ENCODE peak calls at places on chromosomes 1 and 21, in six cellular contexts. Y, J, Z, S, U and W are unnamed samples.

GRCh38 chr1:33378524-33378923 is 52.4 kb downstream of the PHC2 start:
- DNase-seq in Y (no peak), J (no peak), Z (no peak), S (no peak), U (no peak), W (no peak)

GRCh38 chr1:15261155-15262002 is 14.4 kb downstream of the FHAD1 start:
- DNase-seq in Y (no peak), J (no peak), Z (no peak), S (peak), U (no peak), W (peak)

GRCh38 chr1:8334106-8334851 is 16.4 kb downstream of the SLC45A1 start:
- DNase-seq in Y (no peak), J (no peak), Z (no peak), S (no peak), U (no peak), W (no peak)

GRCh38 chr1:222129041-222129440 is 387.2 kb upstream of the DUSP10 start:
- DNase-seq in Y (no peak), J (no peak), Z (no peak), S (no peak), U (no peak), W (no peak)

GRCh38 chr1:49297783-49298182 is 521.1 kb upstream of the BEND5 start:
- DNase-seq in Y (no peak), J (no peak), Z (peak), S (no peak), U (no peak), W (no peak)

GRCh38 chr1:91768786-91769697 is 116.9 kb downstream of the TGFBR3 start:
- DNase-seq in Y (peak), J (no peak), Z (no peak), S (no peak), U (no peak), W (no peak)

GRCh38 chr1:47411441-47411840 is 4.6 kb upstream of the FOXE3 start:
- DNase-seq in Y (peak), J (no peak), Z (no peak), S (no peak), U (no peak), W (no peak)

GRCh38 chr1:162663086-162663485 is 30.8 kb downstream of the DDR2 start:
- DNase-seq in Y (peak), J (no peak), Z (no peak), S (no peak), U (no peak), W (peak)

GRCh38 chr1:156935719-156936118 is 15.3 kb downstream of the LRRC71 start:
- DNase-seq in Y (no peak), J (no peak), Z (no peak), S (no peak), U (no peak), W (no peak)

GRCh38 chr1:41894778-41895483 is 23.8 kb downstream of the HIVEP3 start:
- DNase-seq in Y (no peak), J (no peak), Z (no peak), S (no peak), U (no peak), W (no peak)

GRCh38 chr21:30676737-30677136 is 34.1 kb downstream of the KRTAP20-3 start:
- DNase-seq in Y (no peak), J (peak), Z (no peak), S (no peak), U (no peak), W (no peak)

GRCh38 chr1:221315330-221315729 is 426.6 kb downstream of the DUSP10 start:
- DNase-seq in Y (peak), J (no peak), Z (no peak), S (no peak), U (no peak), W (peak)

GRCh38 chr1:164466429-164466828 is 92.6 kb upstream of the PBX1 start:
- DNase-seq in Y (no peak), J (no peak), Z (no peak), S (no peak), U (no peak), W (no peak)

GRCh38 chr1:65319754-65320153 is 10.4 kb downstream of the DNAJC6 start:
- DNase-seq in Y (no peak), J (no peak), Z (no peak), S (no peak), U (no peak), W (no peak)

GRCh38 chr1:163565171-163565570 is 243.4 kb downstream of the NUF2 start:
- DNase-seq in Y (no peak), J (peak), Z (no peak), S (no peak), U (no peak), W (no peak)

GRCh38 chr1:170967042-170967910 is 31.9 kb downstream of the MROH9 start:
- DNase-seq in Y (peak), J (peak), Z (no peak), S (no peak), U (peak), W (peak)

GRCh38 chr21:27423906-27424595 is 457.2 kb upstream of the ADAMTS5 start:
- DNase-seq in Y (peak), J (peak), Z (peak), S (no peak), U (no peak), W (peak)

GRCh38 chr21:40757366-40757765 is 89.6 kb downstream of the DSCAM start:
- DNase-seq in Y (no peak), J (no peak), Z (no peak), S (no peak), U (no peak), W (no peak)

GRCh38 chr1:158179301-158180041 is 1.2 kb upstream of the CD1D start:
- DNase-seq in Y (no peak), J (no peak), Z (no peak), S (no peak), U (no peak), W (peak)

GRCh38 chr1:46072975-46073374 is 59.5 kb downstream of the PIK3R3 start:
- DNase-seq in Y (no peak), J (no peak), Z (no peak), S (no peak), U (no peak), W (no peak)

DNA sequence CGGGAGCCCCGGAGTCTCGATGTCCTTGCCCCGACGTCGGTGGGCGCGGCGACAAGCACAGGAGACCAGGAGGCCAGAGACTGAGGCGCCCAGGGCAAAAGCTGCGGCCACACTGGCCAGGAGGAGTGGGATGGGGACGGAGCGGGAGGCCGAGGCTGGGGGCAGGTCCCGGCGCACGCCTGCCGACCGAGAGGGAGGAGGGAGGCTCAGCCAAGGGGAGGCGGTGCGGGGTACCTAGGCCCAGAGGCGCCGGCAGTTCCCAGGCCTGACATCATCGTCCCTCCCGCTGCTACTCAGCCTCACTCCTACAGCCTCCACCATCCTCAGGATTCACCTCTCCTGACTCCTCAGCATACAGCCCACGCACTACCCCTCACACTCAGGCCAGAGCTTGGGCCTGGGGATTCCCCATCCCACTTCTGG is 13.1 kb downstream of the SEMA6C start:
- DNase-seq in Y (peak), J (peak), Z (peak), S (peak), U (no peak), W (no peak)
- H2BK15ac ChIP-seq in Y (no peak), J (no peak), Z (no peak), S (no peak), U (no peak), W (no peak)

GRCh38 chr1:230636575-230637163 is 5.6 kb upstream of the COG2 start:
- DNase-seq in Y (no peak), J (no peak), Z (no peak), S (no peak), U (no peak), W (no peak)
- H3K23ac ChIP-seq in Y (no peak), J (no peak), Z (no peak), S (no peak), U (no peak), W (no peak)

GRCh38 chr1:151131832-151132675 is 14.4 kb downstream of the SEMA6C start:
- DNase-seq in Y (no peak), J (peak), Z (peak), S (peak), U (no peak), W (peak)
- H3K4me2 ChIP-seq in Y (no peak), J (peak), Z (peak), S (peak), U (peak), W (no peak)

DNA sequence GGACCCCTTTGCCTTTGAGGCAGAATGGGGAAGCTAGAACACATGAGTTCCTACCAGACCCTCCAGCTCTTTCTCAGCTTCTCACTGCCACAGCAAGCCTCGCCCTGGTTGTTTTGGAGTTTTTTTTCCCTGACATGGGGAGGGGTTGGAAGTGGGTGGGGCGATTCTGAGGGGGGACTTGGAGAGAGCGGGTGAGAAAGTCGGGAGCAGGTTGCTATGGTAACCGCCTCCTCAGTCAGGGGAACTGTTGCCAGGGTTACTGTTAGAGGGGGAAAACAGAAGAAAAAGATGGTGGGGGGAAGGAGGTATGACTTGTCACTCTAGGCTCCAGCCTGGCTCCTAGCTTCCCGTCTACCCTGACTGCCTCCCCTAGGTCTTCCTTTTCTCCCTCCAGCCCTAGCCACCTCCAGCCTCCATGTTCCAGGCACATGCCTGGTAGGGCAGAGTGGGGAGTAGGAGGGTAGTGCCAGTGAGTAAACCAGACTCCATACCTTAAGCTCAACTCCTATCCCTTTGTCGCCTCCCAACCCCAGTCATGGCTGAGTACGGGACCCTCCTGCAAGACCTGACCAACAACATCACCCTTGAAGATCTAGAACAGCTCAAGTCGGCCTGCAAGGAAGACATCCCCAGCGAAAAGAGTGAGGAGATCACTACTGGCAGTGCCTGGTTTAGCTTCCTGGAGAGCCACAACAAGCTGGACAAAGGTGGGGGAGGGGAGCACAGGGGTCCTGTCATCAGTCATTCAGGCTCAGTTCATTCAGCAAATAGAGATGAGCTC is 6.0 kb downstream of the PEA15 start:
- DNase-seq in Y (no peak), J (peak), Z (no peak), S (no peak), U (peak), W (no peak)
- H2BK15ac ChIP-seq in Y (no peak), J (no peak), Z (no peak), S (no peak), U (no peak), W (no peak)

GRCh38 chr21:35792569-35792968 is 267.8 kb downstream of the SETD4 start:
- DNase-seq in Y (no peak), J (no peak), Z (no peak), S (no peak), U (no peak), W (no peak)
- H3K23ac ChIP-seq in Y (no peak), J (no peak), Z (no peak), S (no peak), U (no peak), W (no peak)

DNA sequence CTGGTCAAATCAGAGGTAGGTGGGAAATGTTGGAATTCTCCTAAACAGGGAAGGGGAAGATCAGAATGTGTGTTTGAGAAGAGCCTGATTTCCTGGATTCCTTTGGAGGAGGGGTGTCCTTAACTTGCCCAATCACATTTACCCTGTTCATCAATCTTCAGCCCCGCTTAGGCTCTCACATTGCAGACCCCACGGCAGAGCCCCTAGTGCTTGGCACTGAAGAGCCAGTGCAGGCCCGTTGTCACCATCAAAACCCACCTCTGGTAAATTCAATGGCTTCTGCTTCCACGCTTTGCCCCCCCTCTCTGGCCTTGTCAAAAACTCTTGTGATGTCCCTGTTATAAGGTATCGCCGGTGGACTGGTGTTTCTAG is 2.3 kb downstream of the AGPAT3 start:
- DNase-seq in Y (no peak), J (no peak), Z (no peak), S (no peak), U (no peak), W (no peak)
- H3K4me2 ChIP-seq in Y (peak), J (no peak), Z (no peak), S (no peak), U (no peak), W (no peak)